ENCODE peak calls at places on chromosomes 7 and 10, in ten cellular contexts. U, Z, I, C, R, P, J, Q, A and N are unnamed samples.

GRCh38 chr10:86963341-86963919 is 4.9 kb upstream of the ADIRF start:
- DNase-seq in U (no peak), Z (no peak), I (no peak), C (no peak), R (no peak), P (no peak), J (no peak), Q (peak; percentile 59), A (no peak), N (no peak)

GRCh38 chr7:40221836-40222235 is 87.0 kb downstream of the SUGCT start:
- DNase-seq in U (no peak), Z (no peak), I (peak; percentile 97), C (peak; percentile 75), R (peak; percentile 74), P (no peak), J (peak; percentile 90), Q (no peak), A (no peak), N (no peak)

GRCh38 chr10:23514321-23514720 is 75.4 kb downstream of the OTUD1 start:
- DNase-seq in U (no peak), Z (no peak), I (peak; percentile 5), C (peak; percentile 33), R (peak; percentile 19), P (no peak), J (peak; percentile 56), Q (no peak), A (no peak), N (no peak)

GRCh38 chr7:116172353-116172752 is 38.0 kb upstream of the TES start:
- DNase-seq in U (no peak), Z (no peak), I (peak; percentile 34), C (no peak), R (no peak), P (no peak), J (no peak), Q (no peak), A (no peak), N (no peak)

GRCh38 chr7:92693519-92693918 is 103.3 kb upstream of the FAM133B start:
- DNase-seq in U (no peak), Z (no peak), I (no peak), C (no peak), R (no peak), P (no peak), J (no peak), Q (no peak), A (no peak), N (no peak)

GRCh38 chr10:119207713-119208552 is 562 bp downstream of the GRK5 start:
- DNase-seq in U (peak; percentile 44), Z (peak; percentile 67), I (peak; percentile 68), C (peak; percentile 70), R (peak; percentile 56), P (peak; percentile 75), J (peak; percentile 49), Q (peak; percentile 85), A (no peak), N (peak; percentile 86)

GRCh38 chr7:28045592-28045991 is 135.0 kb downstream of the JAZF1 start:
- DNase-seq in U (no peak), Z (no peak), I (no peak), C (no peak), R (no peak), P (no peak), J (no peak), Q (no peak), A (no peak), N (no peak)

GRCh38 chr7:55255501-55256445 is 109.4 kb upstream of the LANCL2 start:
- DNase-seq in U (peak; percentile 48), Z (peak; percentile 85), I (peak; percentile 82), C (peak; percentile 94), R (peak; percentile 70), P (peak; percentile 88), J (peak; percentile 80), Q (peak; percentile 92), A (peak; percentile 77), N (peak; percentile 90)

GRCh38 chr7:4084271-4084670 is 597.8 kb upstream of the FOXK1 start:
- DNase-seq in U (no peak), Z (no peak), I (no peak), C (no peak), R (no peak), P (no peak), J (no peak), Q (peak; percentile 60), A (no peak), N (no peak)

GRCh38 chr7:126839624-126840023 is 413.1 kb downstream of the GRM8 start:
- DNase-seq in U (no peak), Z (no peak), I (no peak), C (no peak), R (no peak), P (no peak), J (no peak), Q (no peak), A (no peak), N (no peak)

GRCh38 chr10:78384021-78384420 is 350.4 kb downstream of the RPS24 start:
- DNase-seq in U (no peak), Z (no peak), I (peak; percentile 19), C (no peak), R (no peak), P (no peak), J (no peak), Q (no peak), A (no peak), N (no peak)

GRCh38 chr7:31487476-31487875 is 26.4 kb upstream of the ITPRID1 start:
- DNase-seq in U (no peak), Z (no peak), I (no peak), C (no peak), R (no peak), P (no peak), J (peak; percentile 70), Q (no peak), A (no peak), N (peak; percentile 25)

GRCh38 chr10:37803269-37803668 is 54.1 kb downstream of the ZNF248 start:
- DNase-seq in U (no peak), Z (no peak), I (no peak), C (no peak), R (no peak), P (no peak), J (no peak), Q (no peak), A (no peak), N (no peak)